ENCODE peak calls at places on chromosomes 6 and 20, in six cellular contexts. U is Calu3, K is astrocyte of the spinal cord, Q is NCI-H1105 treated with DMSO at 0.1 percent for 48 hours, H is sigmoid colon, D is HuH-7.5. M is an unnamed sample.

GRCh38 chr20:12737900-12738299 is 270.9 kb upstream of the SPTLC3 start:
- DNase-seq in H (no peak), Q (no peak), D (no peak), U (no peak), K (no peak), M (no peak)

GRCh38 chr6:5968817-5969726 is 37.7 kb downstream of the NRN1 start:
- DNase-seq in U (peak), Q (no peak), H (no peak), D (no peak), K (peak), M (peak)

GRCh38 chr6:27616313-27617045 is 143.6 kb upstream of the ZNF184 start:
- DNase-seq in Q (peak), K (no peak), H (no peak), U (no peak), D (no peak), M (no peak)

GRCh38 chr6:37788259-37788658 is 31.3 kb upstream of the ZFAND3 start:
- DNase-seq in Q (no peak), D (no peak), H (no peak), U (no peak), K (no peak), M (no peak)

GRCh38 chr6:1802495-1803395 is 193.0 kb downstream of the FOXC1 start:
- DNase-seq in Q (no peak), D (no peak), U (peak), K (no peak), H (no peak), M (no peak)

GRCh38 chr20:11170025-11170424 is 496.2 kb upstream of the JAG1 start:
- DNase-seq in H (no peak), Q (no peak), U (no peak), D (no peak), K (no peak), M (no peak)

GRCh38 chr6:149026530-149026942 is 279.7 kb downstream of the UST start:
- DNase-seq in Q (peak), D (no peak), U (peak), K (peak), H (no peak), M (peak)

GRCh38 chr6:144602523-144603180 is 317.5 kb downstream of the UTRN start:
- DNase-seq in D (no peak), H (no peak), K (no peak), Q (no peak), U (no peak), M (no peak)

GRCh38 chr6:155510879-155511278 is 55.2 kb upstream of the NOX3 start:
- DNase-seq in K (no peak), D (no peak), U (no peak), Q (no peak), H (no peak), M (no peak)

GRCh38 chr20:24379116-24379927 is 90.1 kb upstream of the SYNDIG1 start:
- DNase-seq in U (no peak), Q (no peak), D (no peak), K (peak), H (peak), M (peak)

GRCh38 chr6:37499433-37500293 is at the start of gene CCDC167:
- DNase-seq in Q (peak), D (peak), K (peak), U (peak), H (peak), M (peak)

GRCh38 chr6:136962661-136963060 is 40.6 kb downstream of the SLC35D3 start:
- DNase-seq in D (no peak), H (no peak), Q (peak), K (no peak), U (no peak), M (no peak)

GRCh38 chr6:94323853-94324252 is 904.5 kb upstream of the EPHA7 start:
- DNase-seq in U (no peak), H (no peak), D (no peak), K (no peak), Q (peak), M (no peak)

GRCh38 chr6:148146717-148147116 is 195.9 kb upstream of the SASH1 start:
- DNase-seq in U (peak), Q (no peak), K (peak), H (no peak), D (no peak), M (no peak)

GRCh38 chr6:34563513-34563870 is 7.4 kb upstream of the SPDEF start:
- DNase-seq in Q (no peak), D (no peak), U (no peak), K (no peak), H (no peak), M (no peak)

GRCh38 chr20:63176448-63177133 is 39.3 kb downstream of the YTHDF1 start:
- DNase-seq in K (no peak), U (no peak), H (no peak), Q (no peak), D (no peak), M (no peak)

GRCh38 chr6:126913658-126914057 is 204.8 kb upstream of the RSPO3 start:
- DNase-seq in U (no peak), K (no peak), D (no peak), Q (no peak), H (no peak), M (no peak)

GRCh38 chr6:105485456-105485855 is 82.6 kb upstream of the PREP start:
- DNase-seq in D (no peak), U (no peak), K (no peak), H (no peak), Q (peak), M (no peak)

GRCh38 chr6:109441069-109441816 is 719 bp downstream of the SMPD2 start:
- DNase-seq in H (peak), D (peak), Q (peak), K (peak), U (peak), M (no peak)

GRCh38 chr6:151209071-151209831 is 30.5 kb upstream of the AKAP12 start:
- DNase-seq in H (no peak), D (peak), K (peak), Q (peak), U (peak), M (no peak)

GRCh38 chr6:111985202-111985731 is 68.6 kb upstream of the CCN6 start:
- DNase-seq in D (no peak), K (peak), Q (peak), H (no peak), U (peak), M (peak)

GRCh38 chr20:48783533-48784272 is 44.1 kb downstream of the PREX1 start:
- DNase-seq in K (peak), Q (no peak), H (no peak), U (no peak), D (no peak), M (peak)

GRCh38 chr6:40907198-40907701 is 131.8 kb downstream of the UNC5CL start:
- DNase-seq in H (no peak), U (peak), Q (peak), D (no peak), K (peak), M (peak)

GRCh38 chr6:7566031-7566556 is 23.9 kb upstream of the SNRNP48 start:
- DNase-seq in Q (no peak), H (no peak), U (no peak), D (no peak), K (no peak), M (no peak)

GRCh38 chr20:25750765-25751696 is 54.4 kb upstream of the ZNF337 start:
- DNase-seq in D (peak), U (peak), Q (peak), K (peak), H (peak), M (no peak)

GRCh38 chr20:23841693-23842092 is 15.2 kb upstream of the CST2 start:
- DNase-seq in H (no peak), U (no peak), K (no peak), Q (no peak), D (no peak), M (no peak)

GRCh38 chr6:24951831-24952299 is 16.1 kb upstream of the RIPOR2 start:
- DNase-seq in D (no peak), Q (no peak), H (no peak), K (no peak), U (no peak), M (no peak)

GRCh38 chr6:96499781-96500180 is 21.8 kb upstream of the UFL1 start:
- DNase-seq in Q (no peak), K (no peak), H (no peak), D (no peak), U (no peak), M (no peak)